ENCODE peak calls at places on chromosome 12, in five cellular contexts. N is progenitor cell of endocrine pancreas; M is hepatocyte; U is stimulated activated CD8-positive, alpha-beta memory T cell treated with anti-CD3 and anti-CD28 coated beads, Interleukin-4, amount 100 ng/mL, for 1 hour; R is DMS79 treated with DMSO at 0.1 percent for 48 hours. X is an unnamed sample.

GRCh38 chr12:11666651-11667050 is 17.2 kb downstream of the ETV6 start:
- DNase-seq in N (no peak), M (no peak), U (no peak), R (no peak), X (no peak)

GRCh38 chr12:9606247-9606646 is 1.5 kb downstream of the KLRB1 start:
- DNase-seq in N (no peak), M (no peak), U (no peak), R (no peak), X (no peak)

GRCh38 chr12:93080994-93081809 is 152.1 kb upstream of the EEA1 start:
- DNase-seq in N (no peak), M (no peak), U (no peak), R (no peak), X (no peak)

GRCh38 chr12:6235499-6235898 is 35.3 kb downstream of the CD9 start:
- DNase-seq in N (no peak), M (peak; percentile 87), U (no peak), R (peak; percentile 89), X (no peak)

GRCh38 chr12:3313655-3314305 is 177.2 kb upstream of the PRMT8 start:
- DNase-seq in N (no peak), M (no peak), U (no peak), R (peak; percentile 39), X (no peak)

GRCh38 chr12:95805864-95806669 is 15.5 kb upstream of the NTN4 start:
- DNase-seq in N (no peak), M (peak; percentile 37), U (no peak), R (no peak), X (no peak)

GRCh38 chr12:63968685-63969084 is 124.2 kb downstream of the SRGAP1 start:
- DNase-seq in N (no peak), M (no peak), U (no peak), R (no peak), X (no peak)

GRCh38 chr12:63382930-63383329 is 231.9 kb upstream of the AVPR1A start:
- DNase-seq in N (no peak), M (no peak), U (no peak), R (no peak), X (no peak)

GRCh38 chr12:94220804-94221203 is 72.4 kb downstream of the PLXNC1 start:
- DNase-seq in N (no peak), M (no peak), U (no peak), R (no peak), X (no peak)

GRCh38 chr12:81758421-81759214 is 532 bp downstream of the PPFIA2 start:
- DNase-seq in N (peak; percentile 24), M (peak; percentile 54), U (no peak), R (peak; percentile 12), X (no peak)

GRCh38 chr12:42704810-42705401 is 115.4 kb upstream of the PRICKLE1 start:
- DNase-seq in N (no peak), M (no peak), U (no peak), R (no peak), X (no peak)

GRCh38 chr12:6959376-6960290 is 8.5 kb downstream of the PTPN6 start:
- DNase-seq in N (no peak), M (no peak), U (no peak), R (no peak), X (no peak)

X was measured in T follicular helper cell.